ENCODE peak calls at places on chromosomes 1 and 21, in five cellular contexts. X, E, Y, A and U are unnamed samples.

GRCh38 chr1:153749408-153750005 is 21.7 kb downstream of the INTS3 start:
- DNase-seq in X (peak), E (peak), Y (peak), A (peak), U (peak)

GRCh38 chr1:235714205-235714897 is 64.8 kb upstream of the GNG4 start:
- DNase-seq in X (no peak), E (no peak), Y (no peak), A (no peak), U (no peak)

GRCh38 chr1:108877324-108877812 is 583 bp downstream of the GPSM2 start:
- DNase-seq in X (no peak), E (no peak), Y (peak), A (no peak), U (peak)

GRCh38 chr1:108717774-108718316 is 5.1 kb downstream of the FNDC7 start:
- DNase-seq in X (no peak), E (no peak), Y (no peak), A (no peak), U (no peak)

GRCh38 chr1:85888961-85889360 is 180.7 kb upstream of the ZNHIT6 start:
- DNase-seq in X (no peak), E (no peak), Y (no peak), A (no peak), U (no peak)

GRCh38 chr1:70486676-70487470 is 75.8 kb downstream of the CTH start:
- DNase-seq in X (no peak), E (no peak), Y (peak), A (no peak), U (peak)

GRCh38 chr1:177928194-177928593 is 41.7 kb downstream of the SEC16B start:
- DNase-seq in X (no peak), E (no peak), Y (no peak), A (no peak), U (no peak)

GRCh38 chr1:46681333-46682034 is 9.8 kb downstream of the TEX38 start:
- DNase-seq in X (no peak), E (no peak), Y (no peak), A (no peak), U (no peak)

GRCh38 chr21:46226920-46227599 is 1.5 kb downstream of the LSS start:
- DNase-seq in X (no peak), E (no peak), Y (peak), A (no peak), U (peak)

GRCh38 chr1:12275370-12275769 is 45.5 kb downstream of the VPS13D start:
- DNase-seq in X (peak), E (no peak), Y (peak), A (peak), U (peak)

GRCh38 chr1:45884700-45885099 is 81.3 kb downstream of the MAST2 start:
- DNase-seq in X (no peak), E (no peak), Y (peak), A (no peak), U (no peak)

DNA sequence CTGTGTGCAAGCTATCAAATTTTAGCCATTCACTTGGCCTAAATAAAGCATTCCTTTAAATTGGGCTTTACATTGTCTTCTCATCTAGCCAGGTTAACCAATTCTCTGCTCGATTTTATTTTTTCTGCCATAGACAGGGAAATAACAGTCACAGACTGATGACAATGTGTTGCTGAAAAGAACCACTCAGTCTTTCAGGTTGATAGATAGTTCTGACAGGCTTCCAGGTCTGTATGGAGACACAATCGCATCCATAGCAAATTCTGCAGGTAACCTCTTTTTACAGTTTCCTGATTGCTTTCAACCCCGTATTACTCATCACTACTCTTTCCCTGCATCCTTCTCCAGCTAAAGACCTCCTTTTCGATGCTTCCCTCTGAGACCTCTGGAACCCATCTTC is 198.0 kb downstream of the KCNH1 start:
- DNase-seq in X (no peak), E (no peak), Y (no peak), A (no peak), U (no peak)
- H3K27ac ChIP-seq in X (no peak), E (no peak), Y (no peak), A (no peak), U (no peak)

DNA sequence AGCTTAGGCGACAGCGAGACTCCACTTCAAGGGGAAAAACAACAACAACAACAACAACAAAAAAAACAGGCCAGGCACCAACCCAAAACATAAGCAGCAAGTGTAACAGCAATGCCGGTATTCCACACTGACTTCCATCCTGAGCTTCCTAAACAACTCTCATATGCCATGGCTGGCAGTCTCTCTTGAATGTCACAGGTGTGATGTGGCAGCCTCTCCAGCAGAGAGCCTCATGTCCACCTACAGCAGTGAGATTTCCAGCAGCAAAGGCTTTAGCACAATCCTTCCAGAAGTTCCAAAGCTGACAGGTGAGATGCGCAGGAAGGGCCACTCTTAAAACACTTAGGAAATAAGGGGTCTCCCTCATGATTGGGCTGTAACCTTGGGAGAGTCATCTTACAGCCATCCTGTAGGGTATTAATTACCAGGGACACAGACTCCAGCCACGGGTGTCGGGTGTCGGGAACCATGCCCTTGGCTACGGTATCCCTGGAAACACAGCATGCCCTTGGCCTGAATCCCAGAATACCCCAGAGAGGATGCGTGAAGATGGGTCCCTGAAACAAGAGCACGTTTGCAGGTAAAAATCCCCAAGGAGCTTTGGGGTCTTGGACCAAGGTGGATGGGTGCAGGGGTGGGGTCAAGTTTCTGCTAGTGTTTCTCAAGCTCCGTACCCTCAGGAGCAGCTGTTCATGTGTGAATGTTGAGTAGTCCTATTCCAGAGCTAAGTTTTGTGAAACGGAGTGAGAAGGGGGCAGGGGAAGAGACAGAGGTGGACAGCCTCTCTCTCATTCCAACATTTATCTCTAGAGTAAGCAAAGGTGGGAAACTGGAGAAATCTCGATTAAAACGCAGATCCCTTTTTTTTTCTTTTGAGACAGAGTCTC is 31.4 kb downstream of the CLSTN1 start:
- DNase-seq in X (no peak), E (no peak), Y (no peak), A (no peak), U (no peak)
- TF ChIP-seq CTCF in X (no peak), E (peak), Y (no peak), A (no peak), U (no peak)

GRCh38 chr21:34523019-34523418 is 11.0 kb upstream of the KCNE1 start:
- DNase-seq in X (no peak), E (no peak), Y (peak), A (no peak), U (no peak)

GRCh38 chr21:34519694-34520093 is 7.7 kb upstream of the KCNE1 start:
- DNase-seq in X (no peak), E (no peak), Y (no peak), A (no peak), U (no peak)

GRCh38 chr21:34522284-34522683 is 10.3 kb upstream of the KCNE1 start:
- DNase-seq in X (no peak), E (no peak), Y (no peak), A (no peak), U (no peak)

GRCh38 chr21:34520769-34521508 is 8.9 kb upstream of the KCNE1 start:
- DNase-seq in X (peak), E (no peak), Y (no peak), A (no peak), U (no peak)

DNA sequence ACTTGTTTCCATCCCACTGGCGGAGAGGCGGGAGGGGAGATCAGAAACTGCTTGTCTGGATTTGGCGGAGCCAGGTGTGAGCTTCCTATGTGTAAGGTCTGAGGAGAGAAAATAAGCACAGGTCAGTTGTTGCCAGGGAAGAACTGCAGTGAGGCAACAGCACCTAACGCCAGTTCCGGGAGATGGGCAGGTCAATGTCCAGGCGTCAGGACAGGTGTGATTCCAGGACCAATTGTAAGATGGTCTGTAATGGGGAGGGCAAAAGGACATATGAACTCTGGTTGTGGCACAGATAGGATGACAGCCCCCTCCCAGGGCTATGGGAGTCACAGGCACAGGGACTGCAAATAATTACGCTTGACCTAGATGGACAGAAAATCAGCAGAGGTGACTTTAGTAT is 9.6 kb upstream of the KCNE1 start:
- DNase-seq in X (no peak), E (no peak), Y (no peak), A (no peak), U (no peak)
- H3K27ac ChIP-seq in X (peak), E (peak), Y (peak), A (peak), U (no peak)

GRCh38 chr1:50416553-50417453 is 6.4 kb downstream of the DMRTA2 start:
- DNase-seq in X (no peak), E (no peak), Y (no peak), A (no peak), U (no peak)
- TF ChIP-seq CTCF in X (no peak), E (no peak), Y (no peak), A (no peak), U (no peak)

DNA sequence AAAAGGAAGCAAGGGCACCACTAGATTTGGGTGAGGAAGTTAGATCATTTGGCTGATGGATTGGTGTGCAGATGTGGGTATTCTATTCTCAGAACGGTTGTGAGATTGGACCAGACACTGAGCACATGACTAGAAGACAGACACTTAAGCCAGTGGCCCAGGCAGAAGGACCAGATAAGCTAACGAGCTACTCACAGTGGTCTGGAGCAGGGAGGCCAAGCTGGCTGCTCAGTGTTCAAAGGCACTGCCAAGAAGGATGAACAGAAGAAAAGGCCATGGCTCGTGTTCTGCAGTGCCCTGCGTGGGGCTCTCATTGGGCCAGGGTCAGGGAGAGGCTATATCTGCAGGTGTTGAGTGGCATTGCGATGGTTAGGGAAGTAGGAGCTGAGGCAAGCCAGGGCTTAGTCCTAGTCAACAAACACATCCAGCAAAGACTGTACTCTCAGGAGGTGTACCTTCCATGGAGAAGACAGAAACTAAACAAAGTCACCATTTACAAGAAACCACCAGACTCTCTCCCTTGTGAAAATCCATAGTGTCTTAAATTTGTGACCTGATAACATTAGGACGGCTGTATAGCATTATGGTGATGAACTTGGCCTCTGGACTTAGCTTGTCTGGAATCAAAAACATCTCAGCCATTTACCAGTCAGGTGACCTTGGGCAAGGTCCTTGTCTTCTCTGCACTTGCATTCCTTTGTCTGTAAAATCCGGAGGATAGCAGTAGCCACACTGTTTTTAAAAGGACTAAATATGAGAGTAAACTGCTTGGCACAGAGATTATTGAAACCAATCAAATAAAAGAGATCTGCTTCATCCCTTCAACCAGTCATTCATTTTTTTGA is 274.5 kb downstream of the SIPA1L2 start:
- DNase-seq in X (no peak), E (no peak), Y (no peak), A (no peak), U (no peak)
- H3K27ac ChIP-seq in X (no peak), E (no peak), Y (peak), A (no peak), U (no peak)

GRCh38 chr21:41612674-41613250 is 104.8 kb upstream of the TMPRSS2 start:
- DNase-seq in X (peak), E (peak), Y (peak), A (peak), U (peak)
- TF ChIP-seq CTCF in X (peak), E (peak), Y (peak), A (peak), U (peak)

GRCh38 chr1:111695801-111696200 is 43.4 kb downstream of the INKA2 start:
- DNase-seq in X (no peak), E (no peak), Y (no peak), A (no peak), U (no peak)

GRCh38 chr1:111699268-111699667 is 39.9 kb downstream of the INKA2 start:
- DNase-seq in X (no peak), E (no peak), Y (no peak), A (no peak), U (no peak)

GRCh38 chr1:111696330-111696729 is 42.9 kb downstream of the INKA2 start:
- DNase-seq in X (no peak), E (no peak), Y (no peak), A (no peak), U (no peak)
- H3K27ac ChIP-seq in X (no peak), E (no peak), Y (no peak), A (no peak), U (no peak)